ENCODE peak calls at places on chromosome 9, in nine cellular contexts. I, P, K, L, A, E, C, S and V are unnamed samples.

GRCh38 chr9:18320046-18320445 is 153.9 kb upstream of the ADAMTSL1 start:
- DNase-seq in S (no peak), E (no peak), C (no peak), A (no peak), P (no peak), I (no peak), L (no peak), K (no peak), V (no peak)

GRCh38 chr9:74413876-74414275 is 83.3 kb upstream of the RORB start:
- DNase-seq in S (no peak), E (no peak), P (no peak), A (no peak), C (no peak), K (no peak), L (no peak), I (no peak), V (no peak)

GRCh38 chr9:93509084-93509483 is 55.7 kb upstream of the FAM120AOS start:
- DNase-seq in I (peak; percentile 33), K (no peak), A (no peak), C (no peak), L (no peak), S (no peak), P (no peak), E (no peak), V (no peak)

GRCh38 chr9:79955300-79955699 is 383.5 kb downstream of the TLE4 start:
- DNase-seq in P (no peak), C (no peak), K (no peak), S (no peak), L (no peak), A (peak; percentile 66), I (no peak), E (no peak), V (no peak)

GRCh38 chr9:89880161-89880560 is 275.3 kb downstream of the GADD45G start:
- DNase-seq in P (no peak), E (peak; percentile 18), S (no peak), L (no peak), C (peak; percentile 56), K (no peak), I (no peak), A (peak; percentile 87), V (no peak)

GRCh38 chr9:25374281-25374680 is 304.0 kb downstream of the TUSC1 start:
- DNase-seq in S (no peak), K (no peak), C (no peak), A (no peak), P (no peak), E (no peak), I (no peak), L (no peak), V (no peak)

GRCh38 chr9:6076856-6077255 is 61.4 kb upstream of the RANBP6 start:
- DNase-seq in S (no peak), P (no peak), A (no peak), C (no peak), I (no peak), K (no peak), E (no peak), L (no peak), V (no peak)

GRCh38 chr9:77475641-77476473 is 172.3 kb downstream of the GNA14 start:
- DNase-seq in C (no peak), L (no peak), I (no peak), E (no peak), P (no peak), A (peak; percentile 79), S (no peak), K (no peak), V (no peak)

GRCh38 chr9:6198251-6198650 is 17.4 kb upstream of the IL33 start:
- DNase-seq in L (no peak), K (no peak), S (no peak), C (no peak), A (no peak), E (no peak), I (no peak), P (no peak), V (no peak)

GRCh38 chr9:16282216-16282615 is 588.3 kb downstream of the BNC2 start:
- DNase-seq in L (no peak), E (no peak), K (no peak), I (no peak), C (no peak), A (no peak), S (no peak), P (no peak), V (no peak)

GRCh38 chr9:21096172-21096900 is 18.6 kb upstream of the IFNB1 start:
- DNase-seq in S (peak; percentile 46), P (no peak), L (no peak), C (no peak), A (peak; percentile 88), K (no peak), E (no peak), I (no peak), V (no peak)

GRCh38 chr9:120710110-120710981 is 3.9 kb downstream of the MEGF9 start:
- DNase-seq in K (no peak), P (peak; percentile 81), A (no peak), S (no peak), E (no peak), C (no peak), I (peak; percentile 39), L (no peak), V (no peak)

GRCh38 chr9:134544388-134545212 is 97.0 kb upstream of the COL5A1 start:
- DNase-seq in P (peak; percentile 15), K (no peak), I (no peak), A (no peak), E (no peak), S (no peak), C (peak; percentile 82), L (no peak), V (no peak)

GRCh38 chr9:135126480-135127187 is 39.2 kb downstream of the OLFM1 start:
- DNase-seq in E (no peak), P (no peak), K (peak; percentile 82), A (no peak), L (no peak), C (no peak), I (no peak), S (no peak), V (no peak)

GRCh38 chr9:99955606-99956005 is 49.2 kb downstream of the STX17 start:
- DNase-seq in K (no peak), E (no peak), A (no peak), C (no peak), P (no peak), S (no peak), L (no peak), I (no peak), V (no peak)

GRCh38 chr9:89592963-89593775 is 11.6 kb upstream of the GADD45G start:
- DNase-seq in C (no peak), K (no peak), A (peak; percentile 64), I (no peak), L (no peak), P (peak; percentile 66), E (no peak), S (no peak), V (no peak)

GRCh38 chr9:17519761-17520160 is 59.1 kb upstream of the SH3GL2 start:
- DNase-seq in I (no peak), P (no peak), K (no peak), S (no peak), L (no peak), A (peak; percentile 82), E (no peak), C (no peak), V (no peak)

GRCh38 chr9:134852906-134853654 is 27.5 kb upstream of the FCN2 start:
- DNase-seq in A (no peak), E (no peak), K (no peak), I (no peak), P (no peak), L (no peak), C (peak; percentile 54), S (no peak), V (peak; percentile 8)

GRCh38 chr9:134014946-134015345 is 10.3 kb upstream of the BRD3OS start:
- DNase-seq in K (no peak), C (no peak), S (no peak), E (no peak), L (no peak), P (no peak), I (no peak), A (no peak), V (no peak)

GRCh38 chr9:129962889-129963703 is 79.9 kb downstream of the FNBP1 start:
- DNase-seq in K (no peak), S (peak; percentile 59), I (no peak), A (no peak), E (peak; percentile 55), L (peak; percentile 66), P (no peak), C (peak; percentile 86), V (peak; percentile 66)

GRCh38 chr9:33785914-33786313 is 9.4 kb upstream of the PRSS3 start:
- DNase-seq in L (no peak), C (no peak), S (no peak), I (no peak), K (no peak), A (no peak), P (peak; percentile 60), E (no peak), V (no peak)
- TF ChIP-seq EP300 in L (no peak), C (no peak), S (no peak), I (no peak), K (no peak), A (no peak), P (no peak), E (no peak), V (no peak)

GRCh38 chr9:127388037-127388855 is 8.7 kb upstream of the SLC2A8 start:
- DNase-seq in L (peak; percentile 75), I (no peak), K (no peak), C (peak; percentile 70), E (no peak), A (no peak), P (peak; percentile 96), S (peak; percentile 79), V (no peak)
- TF ChIP-seq POLR2AphosphoS5 in L (peak; percentile 45), I (peak; percentile 68), K (no peak), C (peak; percentile 56), E (no peak), A (peak; percentile 24), P (no peak), S (no peak), V (no peak)

GRCh38 chr9:28158451-28158850 is 585.2 kb upstream of the C9orf72 start:
- DNase-seq in P (no peak), I (no peak), L (no peak), K (no peak), E (no peak), A (no peak), S (no peak), C (no peak), V (no peak)

GRCh38 chr9:28166179-28166578 is 592.9 kb upstream of the C9orf72 start:
- DNase-seq in I (no peak), S (no peak), P (no peak), A (no peak), K (no peak), C (no peak), E (no peak), L (no peak), V (no peak)

GRCh38 chr9:28163619-28164018 is 590.3 kb upstream of the C9orf72 start:
- DNase-seq in P (no peak), K (no peak), E (no peak), C (no peak), I (no peak), S (no peak), L (no peak), A (no peak), V (no peak)
- TF ChIP-seq EP300 in P (no peak), K (no peak), E (no peak), C (no peak), I (no peak), S (no peak), L (no peak), A (no peak), V (no peak)

DNA sequence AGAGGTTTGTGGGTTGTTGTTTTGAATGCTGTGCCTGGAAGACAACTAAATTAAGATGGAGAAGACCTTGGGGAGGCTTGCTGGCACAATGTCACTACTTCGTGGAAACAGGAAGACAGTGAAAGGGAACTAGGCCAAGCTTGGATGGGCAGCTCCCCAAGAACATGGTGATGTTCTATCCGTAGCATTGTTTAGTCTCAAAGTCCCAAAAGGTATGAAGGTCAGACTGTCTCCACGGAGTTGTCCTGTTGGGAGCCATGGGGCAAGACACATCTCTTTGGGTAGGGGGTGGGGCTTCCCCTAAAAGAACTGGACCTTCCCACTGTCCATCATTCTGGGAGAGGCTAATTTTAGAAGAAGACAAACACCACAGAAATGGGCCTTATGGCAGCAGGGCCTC is 140.5 kb downstream of the ENTREP1 start:
- DNase-seq in S (no peak), A (no peak), L (no peak), E (no peak), I (no peak), P (no peak), K (no peak), C (no peak), V (no peak)
- TF ChIP-seq POLR2AphosphoS5 in S (no peak), A (peak; percentile 26), L (no peak), E (no peak), I (no peak), P (no peak), K (no peak), C (peak; percentile 13), V (no peak)